ENCODE peak calls at places on chromosomes 12 and 14, in seven cellular contexts. D, G, M, W, Y, F and B are unnamed samples.

GRCh38 chr12:45051490-45052105 is 699 bp upstream of the DBX2 start:
- DNase-seq in G (no peak), F (peak), Y (no peak), D (no peak), M (peak), W (no peak), B (no peak)

GRCh38 chr12:67509987-67510386 is 138.6 kb upstream of the DYRK2 start:
- DNase-seq in Y (no peak), D (peak), M (no peak), F (no peak), W (no peak), G (no peak), B (no peak)

GRCh38 chr12:28415755-28416154 is 225.5 kb downstream of the CCDC91 start:
- DNase-seq in G (no peak), D (peak), F (peak), Y (no peak), M (peak), W (no peak), B (no peak)

GRCh38 chr12:117125769-117126168 is 26.6 kb upstream of the TESC start:
- DNase-seq in G (no peak), M (no peak), Y (no peak), W (no peak), D (no peak), F (no peak), B (no peak)

GRCh38 chr12:90390947-90391346 is 564.0 kb downstream of the CCER1 start:
- DNase-seq in W (no peak), F (peak), G (no peak), Y (no peak), D (no peak), M (no peak), B (no peak)

GRCh38 chr12:92466391-92467305 is 236.1 kb upstream of the PLEKHG7 start:
- DNase-seq in W (no peak), D (peak), F (no peak), Y (no peak), M (no peak), G (no peak), B (no peak)

GRCh38 chr12:28014196-28014595 is 41.7 kb upstream of the PTHLH start:
- DNase-seq in Y (no peak), M (no peak), G (no peak), F (no peak), D (no peak), W (no peak), B (no peak)

GRCh38 chr12:85711735-85712390 is 124.3 kb downstream of the RASSF9 start:
- DNase-seq in M (no peak), G (no peak), Y (no peak), D (no peak), W (peak), F (no peak), B (no peak)

GRCh38 chr14:51479584-51480305 is 172.0 kb upstream of the FRMD6 start:
- DNase-seq in W (peak), Y (no peak), F (peak), M (no peak), D (peak), G (no peak), B (no peak)

GRCh38 chr12:115213538-115213961 is 529.6 kb upstream of the TBX3 start:
- DNase-seq in M (no peak), F (no peak), Y (no peak), W (peak), D (no peak), G (no peak), B (no peak)

GRCh38 chr12:59080101-59080500 is 159.8 kb upstream of the LRIG3 start:
- DNase-seq in G (no peak), Y (no peak), D (no peak), M (no peak), F (no peak), W (no peak), B (peak)

GRCh38 chr12:12441891-12442461 is 85.1 kb downstream of the BORCS5 start:
- DNase-seq in F (peak), Y (no peak), G (no peak), W (no peak), D (peak), M (peak), B (no peak)

GRCh38 chr12:124567035-124567672 is at the start of gene NCOR2:
- DNase-seq in M (no peak), Y (no peak), W (no peak), F (peak), G (no peak), D (no peak), B (no peak)

GRCh38 chr12:24113701-24114100 is 164.2 kb upstream of the SOX5 start:
- DNase-seq in F (no peak), M (no peak), D (peak), G (no peak), W (no peak), Y (no peak), B (no peak)

GRCh38 chr12:52278931-52279682 is 4.7 kb downstream of the KRT86 start:
- DNase-seq in F (peak), M (peak), G (no peak), D (peak), W (peak), Y (peak), B (no peak)
- H3K4me3 ChIP-seq in F (peak), M (no peak), G (no peak), D (no peak), W (no peak), Y (peak), B (peak)

GRCh38 chr14:73777420-73777819 is 63.2 kb upstream of the PNMA1 start:
- DNase-seq in M (no peak), F (no peak), D (no peak), G (no peak), Y (no peak), W (no peak), B (no peak)
- TF ChIP-seq CTCF in M (peak), F (no peak), D (no peak), G (peak), Y (no peak), W (no peak), B (no peak)

GRCh38 chr12:75921687-75922289 is 109.8 kb downstream of the PHLDA1 start:
- DNase-seq in W (no peak), G (no peak), Y (no peak), D (no peak), M (no peak), F (no peak), B (peak)

GRCh38 chr12:75922944-75923642 is 108.5 kb downstream of the PHLDA1 start:
- DNase-seq in M (no peak), W (no peak), D (no peak), Y (no peak), G (no peak), F (no peak), B (no peak)

GRCh38 chr12:75913502-75914110 is 118.0 kb downstream of the PHLDA1 start:
- DNase-seq in G (no peak), D (no peak), M (no peak), F (no peak), Y (no peak), W (peak), B (no peak)

GRCh38 chr12:75917083-75917482 is 114.5 kb downstream of the PHLDA1 start:
- DNase-seq in M (no peak), W (no peak), D (no peak), G (no peak), Y (no peak), F (no peak), B (no peak)

GRCh38 chr12:75917704-75918103 is 113.9 kb downstream of the PHLDA1 start:
- DNase-seq in M (no peak), Y (no peak), G (no peak), D (no peak), W (no peak), F (no peak), B (no peak)
- H3K4me3 ChIP-seq in M (no peak), Y (no peak), G (no peak), D (no peak), W (no peak), F (no peak), B (no peak)

GRCh38 chr14:86038401-86038985 is 508.5 kb downstream of the FLRT2 start:
- DNase-seq in F (peak), Y (peak), G (no peak), W (peak), M (peak), D (peak), B (no peak)
- TF ChIP-seq CTCF in F (peak), Y (peak), G (peak), W (peak), M (peak), D (peak), B (peak)

GRCh38 chr14:24927809-24928208 is 122.1 kb downstream of the STXBP6 start:
- DNase-seq in F (no peak), Y (no peak), G (no peak), D (no peak), M (no peak), W (no peak), B (no peak)
- H3K4me3 ChIP-seq in F (no peak), Y (no peak), G (no peak), D (no peak), M (no peak), W (no peak), B (no peak)

DNA sequence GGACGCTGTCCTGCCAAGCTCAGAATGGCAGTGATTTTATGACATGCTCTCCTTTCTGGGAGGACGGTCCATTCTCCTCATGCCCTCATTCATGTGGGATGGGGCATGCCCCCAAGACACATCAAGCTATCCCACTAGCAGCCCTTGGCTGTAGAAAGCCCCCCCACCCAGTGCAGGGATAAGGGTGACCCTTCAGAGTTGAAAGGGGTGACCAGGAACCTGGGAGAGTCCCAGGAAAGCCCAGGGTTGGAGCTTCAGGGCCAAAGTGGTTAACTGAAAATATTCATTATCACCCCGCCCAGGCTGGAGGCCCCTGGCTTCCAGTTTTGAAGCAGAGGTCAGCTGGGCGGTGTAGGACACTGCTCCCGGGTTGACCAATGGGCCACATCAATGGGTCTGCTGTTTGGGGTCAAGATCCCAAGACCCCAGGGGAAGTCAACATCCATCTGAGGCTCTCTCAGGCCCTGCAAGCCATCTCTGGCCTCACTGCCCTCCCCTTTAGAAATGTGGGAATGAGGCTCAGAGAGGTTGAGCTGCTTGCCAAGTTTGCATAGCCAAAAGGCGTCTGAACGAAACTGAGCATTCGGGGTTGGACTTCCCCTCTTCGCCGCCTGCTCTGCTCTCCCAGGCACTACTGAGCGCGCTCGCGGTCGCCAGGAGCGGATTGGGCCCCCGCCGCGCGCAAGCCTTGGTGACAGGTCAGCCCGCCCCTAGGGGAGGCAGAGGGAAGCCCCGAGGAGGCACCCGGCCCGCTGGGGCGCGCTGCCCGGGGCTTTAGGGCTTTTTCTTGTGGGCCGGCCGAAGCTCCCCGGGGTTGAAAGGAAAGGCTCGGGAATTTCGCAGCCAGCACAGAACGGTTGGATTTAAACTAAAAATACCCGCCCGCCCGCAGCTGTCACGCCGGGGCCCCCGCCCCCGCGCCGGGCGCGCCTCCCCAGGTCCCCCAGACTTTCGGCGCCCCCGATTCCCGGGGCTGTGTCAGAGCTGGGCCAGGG is 630 bp downstream of the SYNE3 start:
- DNase-seq in F (peak), D (peak), W (peak), M (peak), G (no peak), Y (peak), B (no peak)
- TF ChIP-seq CTCF in F (peak), D (peak), W (peak), M (peak), G (peak), Y (no peak), B (peak)

GRCh38 chr12:65948320-65949008 is 124.2 kb downstream of the HMGA2 start:
- DNase-seq in G (peak), Y (peak), W (peak), M (peak), D (peak), F (peak), B (peak)

GRCh38 chr12:65949986-65950385 is 125.7 kb downstream of the HMGA2 start:
- DNase-seq in F (no peak), Y (no peak), D (no peak), M (peak), W (no peak), G (no peak), B (no peak)

GRCh38 chr12:65951697-65952096 is 127.4 kb downstream of the HMGA2 start:
- DNase-seq in W (no peak), G (no peak), Y (no peak), D (no peak), M (no peak), F (no peak), B (no peak)

GRCh38 chr12:65946821-65947220 is 122.5 kb downstream of the HMGA2 start:
- DNase-seq in W (no peak), Y (no peak), F (no peak), M (no peak), D (peak), G (no peak), B (no peak)

DNA sequence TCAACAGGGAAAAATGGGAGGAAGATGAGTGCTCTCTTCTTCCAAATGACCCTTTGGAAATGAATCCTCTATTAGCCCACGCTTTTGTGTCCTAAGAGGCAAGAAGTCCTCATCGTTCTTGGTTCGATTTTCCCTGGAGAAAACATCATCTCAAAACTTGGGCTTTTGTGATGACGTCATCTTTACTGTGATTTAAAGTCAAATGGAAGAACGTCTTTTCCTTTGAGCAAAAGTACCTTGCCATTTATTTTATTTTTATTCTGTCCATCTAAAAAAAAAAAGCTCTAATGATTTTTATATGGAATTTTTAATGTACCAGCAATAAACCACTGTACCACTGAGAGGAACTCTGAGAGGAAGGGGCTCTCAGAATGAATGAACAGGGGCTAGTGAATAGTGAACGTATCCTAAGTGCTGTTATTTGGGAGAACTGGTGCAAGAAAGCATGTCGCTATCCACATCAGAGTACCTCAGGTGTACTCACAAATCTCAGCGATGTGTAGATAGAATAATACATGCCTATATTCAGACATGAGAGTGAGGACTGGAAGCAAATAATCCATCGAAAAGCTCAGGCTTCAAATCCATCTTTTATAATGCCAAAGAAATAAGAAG is 124.8 kb downstream of the HMGA2 start:
- DNase-seq in Y (no peak), W (no peak), M (no peak), D (no peak), F (no peak), G (no peak), B (no peak)
- H3K4me3 ChIP-seq in Y (no peak), W (no peak), M (no peak), D (no peak), F (no peak), G (no peak), B (no peak)

GRCh38 chr12:97132270-97132669 is 225.2 kb downstream of the NEDD1 start:
- DNase-seq in G (no peak), Y (no peak), D (no peak), M (no peak), W (no peak), F (no peak), B (no peak)

GRCh38 chr12:97131220-97131981 is 224.3 kb downstream of the NEDD1 start:
- DNase-seq in D (no peak), F (no peak), M (no peak), G (no peak), Y (no peak), W (no peak), B (no peak)

GRCh38 chr12:97140355-97140754 is 233.3 kb downstream of the NEDD1 start:
- DNase-seq in G (no peak), D (no peak), F (no peak), M (no peak), W (no peak), Y (no peak), B (no peak)

GRCh38 chr12:97134495-97134894 is 227.4 kb downstream of the NEDD1 start:
- DNase-seq in M (no peak), D (no peak), F (no peak), W (no peak), G (no peak), Y (no peak), B (no peak)
- TF ChIP-seq CTCF in M (no peak), D (no peak), F (peak), W (no peak), G (no peak), Y (no peak), B (no peak)

DNA sequence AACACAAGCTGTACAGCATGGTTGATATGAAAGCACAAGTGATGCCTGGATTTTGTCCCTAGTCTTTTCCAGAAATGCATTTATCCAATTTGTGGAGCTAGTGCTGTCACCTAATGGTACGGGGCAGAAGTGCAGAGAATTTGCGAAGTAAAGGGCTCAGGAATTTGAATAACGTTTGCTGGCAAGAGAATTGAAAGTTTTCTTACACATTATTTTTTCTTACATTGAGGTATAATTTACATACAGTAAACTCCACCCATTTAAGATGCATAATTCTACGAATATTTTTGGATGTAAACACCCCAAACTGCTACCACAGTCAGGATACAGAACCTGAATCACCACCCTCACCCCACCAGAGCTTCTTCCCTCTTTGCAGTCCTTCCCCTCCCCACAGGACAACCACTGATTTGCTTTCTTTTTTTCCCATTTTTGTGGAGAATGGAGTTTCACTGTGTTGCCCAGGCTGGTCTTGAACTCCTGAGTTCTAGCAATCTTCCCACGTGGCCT is 3.5 kb downstream of the AICDA start:
- DNase-seq in D (peak), M (peak), W (no peak), F (peak), Y (peak), G (no peak), B (peak)
- H3K4me3 ChIP-seq in D (no peak), M (no peak), W (no peak), F (peak), Y (no peak), G (no peak), B (no peak)